ENCODE peak calls at places on chromosomes 7 and 10, in seven cellular contexts. One of them, this sample, is unnamed.
A peak's percentile ranks its signal among the peaks of the same experiment; 100 is the strongest.

GRCh38 chr7:139127648-139128047 is 18.1 kb upstream of the ZC3HAV1 start:
- DNase-seq in thyroid gland: no peak
- DNase-seq in amygdala: no peak
- DNase-seq in substantia nigra: no peak
- DNase-seq in NCI-H460: no peak
- DNase-seq in nephron progenitor cell: no peak
- DNase-seq in AG09309: no peak
- DNase-seq in this sample: no peak

GRCh38 chr7:32427769-32428291 is 62.4 kb downstream of the LSM5 start:
- DNase-seq in thyroid gland: peak; percentile 57
- DNase-seq in amygdala: peak; percentile 15
- DNase-seq in substantia nigra: peak; percentile 35
- DNase-seq in NCI-H460: peak; percentile 84
- DNase-seq in nephron progenitor cell: peak; percentile 99
- DNase-seq in AG09309: no peak
- DNase-seq in this sample: peak; percentile 12

GRCh38 chr7:132773527-132773956 is 197.3 kb upstream of the PLXNA4 start:
- DNase-seq in thyroid gland: no peak
- DNase-seq in amygdala: no peak
- DNase-seq in substantia nigra: no peak
- DNase-seq in NCI-H460: no peak
- DNase-seq in nephron progenitor cell: no peak
- DNase-seq in AG09309: peak; percentile 82
- DNase-seq in this sample: peak; percentile 61

GRCh38 chr7:24979470-24979862 is 512 bp downstream of the OSBPL3 start:
- DNase-seq in thyroid gland: peak; percentile 77
- DNase-seq in amygdala: peak; percentile 45
- DNase-seq in substantia nigra: peak; percentile 36
- DNase-seq in NCI-H460: peak; percentile 43
- DNase-seq in nephron progenitor cell: peak; percentile 69
- DNase-seq in AG09309: no peak
- DNase-seq in this sample: no peak

GRCh38 chr10:58741673-58742072 is 229.0 kb downstream of the BICC1 start:
- DNase-seq in thyroid gland: no peak
- DNase-seq in amygdala: no peak
- DNase-seq in substantia nigra: no peak
- DNase-seq in NCI-H460: no peak
- DNase-seq in nephron progenitor cell: no peak
- DNase-seq in AG09309: no peak
- DNase-seq in this sample: no peak

GRCh38 chr10:92238586-92239098 is 52.2 kb downstream of the CPEB3 start:
- DNase-seq in thyroid gland: peak; percentile 68
- DNase-seq in amygdala: no peak
- DNase-seq in substantia nigra: no peak
- DNase-seq in NCI-H460: peak; percentile 95
- DNase-seq in nephron progenitor cell: no peak
- DNase-seq in AG09309: peak; percentile 62
- DNase-seq in this sample: no peak

GRCh38 chr10:13788320-13788600 is 201.5 kb downstream of the PRPF18 start:
- DNase-seq in thyroid gland: no peak
- DNase-seq in amygdala: no peak
- DNase-seq in substantia nigra: no peak
- DNase-seq in NCI-H460: no peak
- DNase-seq in nephron progenitor cell: no peak
- DNase-seq in AG09309: no peak
- DNase-seq in this sample: no peak

GRCh38 chr7:116779222-116779621 is 83.2 kb upstream of the CAPZA2 start:
- DNase-seq in thyroid gland: no peak
- DNase-seq in amygdala: no peak
- DNase-seq in substantia nigra: no peak
- DNase-seq in NCI-H460: no peak
- DNase-seq in nephron progenitor cell: no peak
- DNase-seq in AG09309: no peak
- DNase-seq in this sample: no peak

GRCh38 chr7:12684186-12684585 is 3.2 kb upstream of the ARL4A start:
- DNase-seq in thyroid gland: no peak
- DNase-seq in amygdala: no peak
- DNase-seq in substantia nigra: no peak
- DNase-seq in NCI-H460: no peak
- DNase-seq in nephron progenitor cell: no peak
- DNase-seq in AG09309: no peak
- DNase-seq in this sample: no peak

GRCh38 chr7:28686418-28686800 is 271.7 kb downstream of the TRIL start:
- DNase-seq in thyroid gland: no peak
- DNase-seq in amygdala: peak; percentile 19
- DNase-seq in substantia nigra: no peak
- DNase-seq in NCI-H460: peak; percentile 45
- DNase-seq in nephron progenitor cell: peak; percentile 14
- DNase-seq in AG09309: no peak
- DNase-seq in this sample: no peak

GRCh38 chr7:153354071-153354470 is 594.5 kb downstream of the ACTR3B start:
- DNase-seq in thyroid gland: no peak
- DNase-seq in amygdala: no peak
- DNase-seq in substantia nigra: no peak
- DNase-seq in NCI-H460: no peak
- DNase-seq in nephron progenitor cell: no peak
- DNase-seq in AG09309: no peak
- DNase-seq in this sample: no peak

GRCh38 chr7:81187768-81188167 is 268.9 kb upstream of the SEMA3C start:
- DNase-seq in thyroid gland: no peak
- DNase-seq in amygdala: no peak
- DNase-seq in substantia nigra: no peak
- DNase-seq in NCI-H460: no peak
- DNase-seq in nephron progenitor cell: no peak
- DNase-seq in AG09309: no peak
- DNase-seq in this sample: no peak

GRCh38 chr7:90622670-90623069 is 26.5 kb downstream of the CDK14 start:
- DNase-seq in thyroid gland: no peak
- DNase-seq in amygdala: no peak
- DNase-seq in substantia nigra: no peak
- DNase-seq in NCI-H460: no peak
- DNase-seq in nephron progenitor cell: no peak
- DNase-seq in AG09309: no peak
- DNase-seq in this sample: no peak

GRCh38 chr7:114663502-114663901 is 248.9 kb downstream of the FOXP2 start:
- DNase-seq in thyroid gland: no peak
- DNase-seq in amygdala: no peak
- DNase-seq in substantia nigra: no peak
- DNase-seq in NCI-H460: peak; percentile 35
- DNase-seq in nephron progenitor cell: no peak
- DNase-seq in AG09309: peak; percentile 4
- DNase-seq in this sample: no peak

GRCh38 chr7:1400351-1400750 is 58.9 kb downstream of the MICALL2 start:
- DNase-seq in thyroid gland: no peak
- DNase-seq in amygdala: no peak
- DNase-seq in substantia nigra: no peak
- DNase-seq in NCI-H460: no peak
- DNase-seq in nephron progenitor cell: no peak
- DNase-seq in AG09309: no peak
- DNase-seq in this sample: no peak

GRCh38 chr7:24755541-24756416 is 1.5 kb downstream of the GSDME start:
- DNase-seq in thyroid gland: no peak
- DNase-seq in amygdala: no peak
- DNase-seq in substantia nigra: peak; percentile 10
- DNase-seq in NCI-H460: no peak
- DNase-seq in nephron progenitor cell: no peak
- DNase-seq in AG09309: no peak
- DNase-seq in this sample: no peak

GRCh38 chr7:144487906-144488305 is 84.4 kb upstream of the NOBOX start:
- DNase-seq in thyroid gland: no peak
- DNase-seq in amygdala: no peak
- DNase-seq in substantia nigra: no peak
- DNase-seq in NCI-H460: no peak
- DNase-seq in nephron progenitor cell: no peak
- DNase-seq in AG09309: no peak
- DNase-seq in this sample: no peak

GRCh38 chr10:52258791-52259427 is 55.2 kb upstream of the DKK1 start:
- DNase-seq in thyroid gland: no peak
- DNase-seq in amygdala: no peak
- DNase-seq in substantia nigra: no peak
- DNase-seq in NCI-H460: no peak
- DNase-seq in nephron progenitor cell: no peak
- DNase-seq in AG09309: no peak
- DNase-seq in this sample: no peak

GRCh38 chr7:98922392-98923107 is 44.2 kb downstream of the TRRAP start:
- DNase-seq in thyroid gland: no peak
- DNase-seq in amygdala: peak; percentile 7
- DNase-seq in substantia nigra: peak; percentile 19
- DNase-seq in NCI-H460: peak; percentile 9
- DNase-seq in nephron progenitor cell: no peak
- DNase-seq in AG09309: no peak
- DNase-seq in this sample: no peak

GRCh38 chr7:1331576-1332467 is 99.2 kb downstream of the UNCX start:
- DNase-seq in thyroid gland: no peak
- DNase-seq in amygdala: no peak
- DNase-seq in substantia nigra: no peak
- DNase-seq in NCI-H460: no peak
- DNase-seq in nephron progenitor cell: no peak
- DNase-seq in AG09309: no peak
- DNase-seq in this sample: no peak

GRCh38 chr10:105714728-105715127 is 1073.6 kb downstream of the SORCS3 start:
- DNase-seq in thyroid gland: peak; percentile 23
- DNase-seq in amygdala: no peak
- DNase-seq in substantia nigra: no peak
- DNase-seq in NCI-H460: no peak
- DNase-seq in nephron progenitor cell: no peak
- DNase-seq in AG09309: no peak
- DNase-seq in this sample: no peak

GRCh38 chr10:15640536-15641085 is 79.1 kb downstream of the ITGA8 start:
- DNase-seq in thyroid gland: no peak
- DNase-seq in amygdala: no peak
- DNase-seq in substantia nigra: no peak
- DNase-seq in NCI-H460: no peak
- DNase-seq in nephron progenitor cell: no peak
- DNase-seq in AG09309: no peak
- DNase-seq in this sample: no peak

GRCh38 chr7:92881091-92881485 is 44.7 kb upstream of the CDK6 start:
- DNase-seq in thyroid gland: no peak
- DNase-seq in amygdala: no peak
- DNase-seq in substantia nigra: no peak
- DNase-seq in NCI-H460: no peak
- DNase-seq in nephron progenitor cell: no peak
- DNase-seq in AG09309: no peak
- DNase-seq in this sample: no peak

GRCh38 chr7:12584940-12585339 is 14.4 kb downstream of the SCIN start:
- DNase-seq in thyroid gland: no peak
- DNase-seq in amygdala: no peak
- DNase-seq in substantia nigra: peak; percentile 9
- DNase-seq in NCI-H460: no peak
- DNase-seq in nephron progenitor cell: no peak
- DNase-seq in AG09309: no peak
- DNase-seq in this sample: peak; percentile 31

GRCh38 chr7:43220250-43220649 is 107.8 kb downstream of the HECW1 start:
- DNase-seq in thyroid gland: no peak
- DNase-seq in amygdala: no peak
- DNase-seq in substantia nigra: no peak
- DNase-seq in NCI-H460: no peak
- DNase-seq in nephron progenitor cell: no peak
- DNase-seq in AG09309: peak; percentile 7
- DNase-seq in this sample: peak; percentile 31

GRCh38 chr10:10788761-10789160 is 228.9 kb upstream of the CELF2 start:
- DNase-seq in thyroid gland: no peak
- DNase-seq in amygdala: no peak
- DNase-seq in substantia nigra: no peak
- DNase-seq in NCI-H460: no peak
- DNase-seq in nephron progenitor cell: no peak
- DNase-seq in AG09309: no peak
- DNase-seq in this sample: no peak

GRCh38 chr10:89352039-89352597 is 24.3 kb downstream of the IFIT3 start:
- DNase-seq in thyroid gland: peak; percentile 38
- DNase-seq in amygdala: no peak
- DNase-seq in substantia nigra: no peak
- DNase-seq in NCI-H460: no peak
- DNase-seq in nephron progenitor cell: no peak
- DNase-seq in AG09309: peak; percentile 94
- DNase-seq in this sample: peak; percentile 94

GRCh38 chr10:6543431-6544005 is 36.6 kb downstream of the PRKCQ start:
- DNase-seq in thyroid gland: no peak
- DNase-seq in amygdala: no peak
- DNase-seq in substantia nigra: no peak
- DNase-seq in NCI-H460: no peak
- DNase-seq in nephron progenitor cell: no peak
- DNase-seq in AG09309: no peak
- DNase-seq in this sample: no peak

GRCh38 chr10:104809288-104810090 is 168.4 kb downstream of the SORCS3 start:
- DNase-seq in thyroid gland: no peak
- DNase-seq in amygdala: no peak
- DNase-seq in substantia nigra: no peak
- DNase-seq in NCI-H460: peak; percentile 9
- DNase-seq in nephron progenitor cell: no peak
- DNase-seq in AG09309: no peak
- DNase-seq in this sample: no peak

GRCh38 chr7:135359633-135360032 is 126.0 kb downstream of the STRA8 start:
- DNase-seq in thyroid gland: no peak
- DNase-seq in amygdala: no peak
- DNase-seq in substantia nigra: no peak
- DNase-seq in NCI-H460: no peak
- DNase-seq in nephron progenitor cell: no peak
- DNase-seq in AG09309: no peak
- DNase-seq in this sample: no peak

GRCh38 chr10:6399241-6399701 is 180.8 kb downstream of the PRKCQ start:
- DNase-seq in thyroid gland: peak; percentile 65
- DNase-seq in amygdala: peak; percentile 41
- DNase-seq in substantia nigra: peak; percentile 45
- DNase-seq in NCI-H460: no peak
- DNase-seq in nephron progenitor cell: no peak
- DNase-seq in AG09309: no peak
- DNase-seq in this sample: no peak

GRCh38 chr10:32190890-32191491 is 134.8 kb upstream of the KIF5B start:
- DNase-seq in thyroid gland: no peak
- DNase-seq in amygdala: no peak
- DNase-seq in substantia nigra: no peak
- DNase-seq in NCI-H460: no peak
- DNase-seq in nephron progenitor cell: no peak
- DNase-seq in AG09309: no peak
- DNase-seq in this sample: no peak

GRCh38 chr7:38034062-38034907 is 113.8 kb downstream of the EPDR1 start:
- DNase-seq in thyroid gland: no peak
- DNase-seq in amygdala: no peak
- DNase-seq in substantia nigra: no peak
- DNase-seq in NCI-H460: no peak
- DNase-seq in nephron progenitor cell: no peak
- DNase-seq in AG09309: no peak
- DNase-seq in this sample: no peak

GRCh38 chr10:30727524-30727923 is 98.0 kb upstream of the LYZL2 start:
- DNase-seq in thyroid gland: no peak
- DNase-seq in amygdala: no peak
- DNase-seq in substantia nigra: no peak
- DNase-seq in NCI-H460: no peak
- DNase-seq in nephron progenitor cell: no peak
- DNase-seq in AG09309: no peak
- DNase-seq in this sample: no peak